ENCODE peak calls at places on chromosomes 7 and 10, in six cellular contexts. K, Y, O, E, B and Z are unnamed samples.
A peak's percentile ranks its signal among the peaks of the same experiment; 100 is the strongest.

GRCh38 chr7:26280723-26281122 is 10.9 kb upstream of the SNX10 start:
- DNase-seq in K (no peak), E (no peak), O (no peak), Y (no peak), B (no peak), Z (no peak)

GRCh38 chr10:16497911-16498310 is 23.8 kb downstream of the C1QL3 start:
- DNase-seq in B (no peak), O (no peak), E (no peak), Y (no peak), K (no peak), Z (peak; percentile 41)

GRCh38 chr10:63390521-63390920 is 75.3 kb downstream of the JMJD1C start:
- DNase-seq in O (no peak), K (no peak), E (no peak), B (no peak), Y (no peak), Z (no peak)

GRCh38 chr10:42962120-42962901 is 114.6 kb upstream of the RET start:
- DNase-seq in O (peak; percentile 23), E (no peak), Y (peak; percentile 42), B (no peak), K (no peak), Z (no peak)

GRCh38 chr10:118773041-118773440 is 18.3 kb upstream of the CACUL1 start:
- DNase-seq in E (no peak), K (no peak), O (no peak), B (no peak), Y (no peak), Z (no peak)

GRCh38 chr10:132164801-132165278 is 21.9 kb upstream of the DPYSL4 start:
- DNase-seq in O (peak; percentile 69), E (no peak), B (no peak), Y (no peak), K (no peak), Z (no peak)

GRCh38 chr10:1054684-1055083 is 1.5 kb upstream of the WDR37 start:
- DNase-seq in Y (no peak), B (no peak), O (no peak), K (no peak), E (peak; percentile 55), Z (no peak)

GRCh38 chr7:129522971-129523340 is 20.6 kb downstream of the SMKR1 start:
- DNase-seq in B (no peak), Y (no peak), K (no peak), E (no peak), O (no peak), Z (no peak)

GRCh38 chr7:73799282-73800141 is 29.4 kb upstream of the CLDN3 start:
- DNase-seq in Y (peak; percentile 39), B (peak; percentile 45), O (peak; percentile 16), E (no peak), K (no peak), Z (no peak)

GRCh38 chr7:116963234-116963633 is 9.9 kb downstream of the ST7 start:
- DNase-seq in Y (no peak), K (no peak), E (no peak), B (no peak), O (no peak), Z (no peak)

GRCh38 chr7:27150568-27151340 is 1.6 kb downstream of the HOXA3 start:
- DNase-seq in Y (peak; percentile 86), B (peak; percentile 50), O (peak; percentile 82), K (no peak), E (peak; percentile 65), Z (peak; percentile 78)

GRCh38 chr7:107564553-107565298 is 955 bp downstream of the DUS4L start:
- DNase-seq in B (no peak), E (peak; percentile 77), O (no peak), K (no peak), Y (no peak), Z (peak; percentile 95)

GRCh38 chr7:30478349-30479228 is at the start of gene NOD1:
- DNase-seq in Y (peak; percentile 81), K (peak; percentile 51), E (peak; percentile 75), B (peak; percentile 42), O (peak; percentile 77), Z (peak; percentile 63)
- H2BK5ac ChIP-seq in Y (no peak within 1 kb of the TSS), K (peak within 1 kb of the TSS; percentile 54), E (peak within 1 kb of the TSS; percentile 59), B (peak within 1 kb of the TSS; percentile 72), O (no peak within 1 kb of the TSS), Z (peak within 1 kb of the TSS; percentile 75)

DNA sequence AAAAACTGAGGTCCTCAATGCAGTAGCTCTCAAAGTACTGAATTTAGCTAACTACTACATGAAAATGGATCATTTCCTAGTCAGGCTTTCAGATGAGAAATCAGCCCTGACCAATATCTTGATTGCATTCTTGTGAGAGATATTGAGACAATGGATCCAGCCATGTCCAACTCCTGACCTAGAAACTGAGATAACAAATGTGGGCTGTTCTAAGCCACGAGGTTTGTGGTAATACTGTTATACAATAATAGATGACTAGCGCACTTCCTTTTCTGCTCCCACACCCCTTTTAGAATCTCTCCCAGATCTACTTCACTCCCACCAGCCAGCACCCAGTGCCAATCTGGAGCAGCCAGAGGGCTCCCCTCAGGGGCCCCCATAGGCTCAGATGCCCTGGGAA is 209.3 kb upstream of the KMT2E start:
- DNase-seq in B (no peak), Y (no peak), O (no peak), E (no peak), K (no peak), Z (no peak)
- H3K9me3 ChIP-seq in B (no peaks in the 10 kb centered on the region), Y (no peaks in the 10 kb centered on the region), O (no peaks in the 10 kb centered on the region), E (no peaks in the 10 kb centered on the region), K (no peaks in the 10 kb centered on the region), Z (no peaks in the 10 kb centered on the region)

DNA sequence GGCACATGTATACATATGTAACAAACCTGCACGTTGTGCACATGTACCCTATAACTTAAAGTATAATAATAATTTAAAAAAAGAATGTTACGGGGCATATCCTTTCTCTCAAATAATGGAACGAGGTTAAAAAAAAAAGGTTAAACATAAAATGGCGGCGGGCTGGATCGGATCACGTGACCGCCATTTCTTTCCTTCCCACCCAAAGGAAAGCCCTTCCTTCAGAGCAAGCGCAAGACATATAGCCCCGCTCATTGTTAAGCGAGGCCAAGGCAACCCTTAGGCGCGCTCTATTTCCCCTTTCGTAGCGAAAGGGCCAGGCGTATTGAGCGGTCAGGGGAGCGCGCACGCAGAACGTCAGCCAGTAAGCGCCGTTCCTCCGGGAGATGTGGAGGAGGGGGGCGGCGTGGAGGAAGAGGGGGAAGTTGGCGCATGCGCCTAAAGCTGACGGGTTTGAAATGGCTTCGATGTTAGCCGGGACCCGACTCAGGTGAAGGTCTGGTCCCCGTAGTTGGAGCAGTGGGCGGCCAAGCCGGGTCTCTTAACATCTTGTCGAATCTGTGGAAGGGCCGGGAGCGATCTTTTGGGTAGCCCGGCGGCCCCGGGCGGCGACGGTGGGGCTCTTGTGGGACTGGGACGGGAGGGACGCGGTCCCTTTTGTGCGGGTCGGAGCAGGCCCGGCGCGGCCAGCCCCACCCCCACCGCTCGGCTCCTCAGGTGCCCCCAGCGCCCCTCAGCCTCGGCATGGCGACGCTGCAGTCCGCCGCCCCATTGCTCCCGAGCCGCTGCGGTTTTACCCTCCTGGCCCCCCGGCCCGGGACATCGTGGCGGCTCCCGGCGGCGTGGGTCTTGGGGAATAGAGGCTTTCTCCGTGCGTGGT is at the start of gene CCAR1:
- DNase-seq in E (peak; percentile 99), K (peak; percentile 98), O (peak; percentile 96), B (peak; percentile 100), Y (peak; percentile 97), Z (peak; percentile 99)
- H2BK5ac ChIP-seq in E (peak within 1 kb of the TSS; percentile 98), K (peak within 1 kb of the TSS; percentile 96), O (peak within 1 kb of the TSS; percentile 95), B (peak within 1 kb of the TSS; percentile 90), Y (peak within 1 kb of the TSS; percentile 92), Z (peak within 1 kb of the TSS; percentile 74)

GRCh38 chr7:724298-724697 is 2.2 kb upstream of the DNAAF5 start:
- DNase-seq in O (no peak), K (no peak), E (no peak), B (no peak), Y (no peak), Z (no peak)

GRCh38 chr7:727104-727805 is at the start of gene PRKAR1B:
- DNase-seq in Y (peak; percentile 62), K (no peak), E (no peak), O (peak; percentile 62), B (no peak), Z (no peak)

GRCh38 chr7:726084-726853 is at the start of gene DNAAF5:
- DNase-seq in Y (peak; percentile 87), O (peak; percentile 88), K (peak; percentile 71), B (peak; percentile 81), E (peak; percentile 82), Z (peak; percentile 81)

GRCh38 chr7:726854-727103 is 280 bp downstream of the DNAAF5 start:
- DNase-seq in Y (no peak), O (no peak), E (no peak), K (no peak), B (no peak), Z (no peak)

DNA sequence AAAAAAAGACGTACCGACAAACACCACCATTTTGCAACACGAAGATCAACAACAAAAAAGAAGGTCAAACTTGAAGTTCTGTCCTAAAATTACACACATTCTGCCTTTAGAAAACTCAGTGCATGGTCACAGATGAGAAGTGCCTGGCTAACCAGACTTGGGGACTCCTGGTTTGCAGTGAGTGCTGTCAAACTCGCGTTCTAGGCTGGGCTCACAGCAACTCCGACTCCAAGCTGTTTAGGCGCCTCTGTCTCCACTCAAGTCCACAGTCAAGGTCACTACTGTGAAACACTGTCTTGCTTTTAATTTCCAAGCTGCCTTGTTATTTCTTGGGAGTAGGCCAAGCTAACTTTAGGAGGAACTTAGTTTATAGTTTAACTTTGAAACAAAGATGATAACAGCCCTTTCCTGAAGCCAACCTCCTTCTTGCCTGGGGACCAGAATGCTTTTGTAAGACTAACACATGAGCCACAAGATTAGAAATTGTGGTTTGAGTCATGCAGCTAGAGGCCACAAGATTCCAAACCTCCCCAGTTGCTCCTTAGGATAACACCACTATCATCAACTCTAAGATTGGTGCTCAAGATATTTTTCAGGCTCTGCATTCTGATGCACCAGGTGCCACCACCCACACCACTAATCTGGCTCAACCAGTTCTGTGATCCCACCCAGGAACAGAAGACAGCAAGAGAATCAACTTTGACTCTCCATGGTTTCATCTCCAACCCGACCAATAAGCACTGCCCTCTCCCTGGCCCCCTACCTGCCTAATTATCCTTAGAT is 1.1 kb upstream of the DNAAF5 start:
- DNase-seq in B (peak; percentile 79), Y (no peak), E (peak; percentile 74), O (no peak), K (no peak), Z (peak; percentile 86)
- H3K9me3 ChIP-seq in B (peaks cover 4% of the 10 kb centered on the region), Y (peaks cover 31% of the 10 kb centered on the region), E (peaks cover 4% of the 10 kb centered on the region), O (no peaks in the 10 kb centered on the region), K (peaks cover 3% of the 10 kb centered on the region), Z (peaks cover under 1% of the 10 kb centered on the region)

GRCh38 chr7:7182156-7183060 is at the start of gene C1GALT1:
- DNase-seq in E (peak; percentile 98), Y (peak; percentile 92), B (peak; percentile 97), K (peak; percentile 96), O (peak; percentile 98), Z (peak; percentile 97)
- H2BK5ac ChIP-seq in E (peak within 1 kb of the TSS; percentile 61), Y (peak within 1 kb of the TSS; percentile 87), B (peak within 1 kb of the TSS; percentile 92), K (peak within 1 kb of the TSS; percentile 60), O (no peak within 1 kb of the TSS), Z (peak within 1 kb of the TSS; percentile 73)

DNA sequence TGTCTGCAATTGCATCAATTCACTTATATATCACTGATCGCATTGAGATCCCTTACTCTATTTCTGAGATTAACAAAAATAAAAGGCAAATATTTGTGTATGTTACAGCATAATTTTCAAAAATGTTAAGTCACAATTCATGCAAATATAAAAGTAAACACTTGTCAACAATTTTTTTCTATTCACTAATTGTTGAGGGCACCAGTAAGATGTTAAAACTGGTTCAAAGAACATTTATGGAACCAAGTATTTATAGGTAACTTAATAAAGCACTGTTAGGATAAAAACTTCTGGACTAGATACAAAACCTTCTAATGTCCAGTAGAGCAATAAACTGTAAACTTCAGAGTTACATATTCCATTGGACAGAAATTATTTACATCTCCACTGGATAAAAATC is 586.1 kb upstream of the AUTS2 start:
- DNase-seq in B (no peak), K (no peak), O (no peak), Y (no peak), E (no peak), Z (no peak)
- H3K9me3 ChIP-seq in B (no peaks in the 10 kb centered on the region), K (no peaks in the 10 kb centered on the region), O (no peaks in the 10 kb centered on the region), Y (no peaks in the 10 kb centered on the region), E (peaks cover 16% of the 10 kb centered on the region), Z (peaks cover 3% of the 10 kb centered on the region)